ENCODE peak calls at places on chromosomes 13 and 19, in eight cellular contexts. A, C, I, M, N, P, Q and J are unnamed samples.

GRCh38 chr13:112062047-112062618 is 4.8 kb upstream of the SOX1 start:
- DNase-seq in Q (no peak), P (no peak), A (no peak), C (peak), N (no peak), M (no peak), I (no peak), J (no peak)

GRCh38 chr13:40608308-40608707 is 58.1 kb downstream of the FOXO1 start:
- DNase-seq in I (no peak), N (no peak), A (no peak), C (no peak), M (no peak), Q (no peak), P (no peak), J (no peak)

GRCh38 chr13:27170521-27171243 is 929 bp downstream of the USP12 start:
- DNase-seq in N (peak), C (peak), A (peak), Q (no peak), M (no peak), I (no peak), P (peak), J (peak)

GRCh38 chr19:40743926-40744325 is 6.4 kb downstream of the ACTMAP start:
- DNase-seq in C (no peak), P (no peak), N (no peak), I (no peak), M (no peak), A (no peak), Q (no peak), J (no peak)

GRCh38 chr13:99258946-99259345 is 767 bp upstream of the GPR18 start:
- DNase-seq in M (no peak), A (no peak), Q (no peak), N (no peak), I (no peak), C (no peak), P (no peak), J (no peak)

GRCh38 chr19:36009220-36009619 is 607 bp upstream of the SYNE4 start:
- DNase-seq in N (no peak), Q (no peak), P (peak), C (peak), M (peak), A (peak), I (peak), J (peak)

GRCh38 chr13:35768126-35768525 is 291.6 kb upstream of the MAB21L1 start:
- DNase-seq in A (no peak), C (no peak), M (no peak), I (no peak), Q (no peak), P (no peak), N (no peak), J (no peak)

GRCh38 chr13:99206873-99207272 is 6.2 kb downstream of the UBAC2 start:
- DNase-seq in Q (no peak), I (no peak), C (no peak), A (no peak), N (no peak), P (no peak), M (no peak), J (no peak)

GRCh38 chr13:113802090-113802531 is 43.1 kb downstream of the TMEM255B start:
- DNase-seq in M (peak), N (no peak), I (peak), A (peak), P (peak), Q (peak), C (peak), J (peak)

GRCh38 chr19:14430712-14431111 is 2.4 kb upstream of the PKN1 start:
- DNase-seq in P (no peak), N (no peak), M (no peak), I (no peak), Q (no peak), C (no peak), A (no peak), J (no peak)

GRCh38 chr13:59103004-59103768 is 1060.5 kb downstream of the DIAPH3 start:
- DNase-seq in C (no peak), N (no peak), Q (no peak), M (peak), I (peak), P (no peak), A (no peak), J (no peak)

GRCh38 chr19:16419671-16420394 is 51.9 kb downstream of the EPS15L1 start:
- DNase-seq in A (peak), Q (peak), I (no peak), C (no peak), M (no peak), N (no peak), P (no peak), J (no peak)

GRCh38 chr13:107907065-107907464 is 308.3 kb downstream of the LIG4 start:
- DNase-seq in A (no peak), M (no peak), I (peak), P (no peak), C (no peak), Q (no peak), N (no peak), J (no peak)

GRCh38 chr19:3710265-3710812 is 2.2 kb downstream of the TJP3 start:
- DNase-seq in A (peak), P (no peak), C (no peak), M (peak), I (peak), N (peak), Q (no peak), J (peak)

GRCh38 chr19:18357442-18358264 is 17.3 kb downstream of the PGPEP1 start:
- DNase-seq in C (no peak), M (no peak), I (no peak), N (no peak), Q (no peak), A (no peak), P (no peak), J (no peak)

GRCh38 chr13:24264976-24265375 is 44.4 kb upstream of the C1QTNF9 start:
- DNase-seq in N (no peak), M (no peak), A (no peak), C (no peak), Q (no peak), I (no peak), P (no peak), J (no peak)

GRCh38 chr13:24267801-24268200 is 41.6 kb upstream of the C1QTNF9 start:
- DNase-seq in A (no peak), P (no peak), N (no peak), C (no peak), I (no peak), Q (no peak), M (no peak), J (no peak)

GRCh38 chr13:24269803-24270202 is 39.6 kb upstream of the C1QTNF9 start:
- DNase-seq in P (peak), C (no peak), Q (no peak), I (peak), N (no peak), A (no peak), M (peak), J (no peak)

GRCh38 chr13:24265453-24265852 is 43.9 kb upstream of the C1QTNF9 start:
- DNase-seq in Q (no peak), I (no peak), P (no peak), A (no peak), N (no peak), M (no peak), C (no peak), J (no peak)

DNA sequence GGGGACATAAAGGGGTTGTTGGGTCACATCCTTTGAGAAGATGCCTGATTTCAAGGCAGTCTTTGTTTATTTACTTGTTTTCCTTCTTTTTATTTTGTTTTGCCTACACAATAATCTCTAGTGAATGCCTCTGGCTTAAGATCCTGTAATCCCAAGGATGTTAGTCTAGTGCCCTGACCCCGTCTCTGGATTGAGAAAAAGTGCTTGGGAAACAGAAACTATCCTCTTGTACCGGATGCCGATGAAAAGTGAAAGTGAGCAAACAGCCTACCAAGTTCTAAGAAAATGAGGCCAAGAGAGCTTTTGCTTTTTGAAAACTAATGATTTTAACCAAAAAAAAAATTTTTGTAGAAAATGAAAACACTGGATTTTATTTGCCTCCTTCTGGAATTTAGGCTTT is 42.1 kb upstream of the C1QTNF9 start:
- DNase-seq in A (no peak), I (no peak), N (no peak), C (no peak), Q (no peak), M (no peak), P (peak), J (no peak)
- H3K9ac ChIP-seq in A (no peak), I (no peak), N (no peak), C (no peak), Q (no peak), M (peak), P (peak), J (no peak)

GRCh38 chr13:110070511-110071120 is 236.3 kb downstream of the COL4A1 start:
- DNase-seq in P (peak), Q (no peak), M (peak), C (no peak), N (no peak), I (peak), A (no peak), J (no peak)
- H3K9ac ChIP-seq in P (no peak), Q (no peak), M (no peak), C (no peak), N (no peak), I (no peak), A (no peak), J (no peak)

DNA sequence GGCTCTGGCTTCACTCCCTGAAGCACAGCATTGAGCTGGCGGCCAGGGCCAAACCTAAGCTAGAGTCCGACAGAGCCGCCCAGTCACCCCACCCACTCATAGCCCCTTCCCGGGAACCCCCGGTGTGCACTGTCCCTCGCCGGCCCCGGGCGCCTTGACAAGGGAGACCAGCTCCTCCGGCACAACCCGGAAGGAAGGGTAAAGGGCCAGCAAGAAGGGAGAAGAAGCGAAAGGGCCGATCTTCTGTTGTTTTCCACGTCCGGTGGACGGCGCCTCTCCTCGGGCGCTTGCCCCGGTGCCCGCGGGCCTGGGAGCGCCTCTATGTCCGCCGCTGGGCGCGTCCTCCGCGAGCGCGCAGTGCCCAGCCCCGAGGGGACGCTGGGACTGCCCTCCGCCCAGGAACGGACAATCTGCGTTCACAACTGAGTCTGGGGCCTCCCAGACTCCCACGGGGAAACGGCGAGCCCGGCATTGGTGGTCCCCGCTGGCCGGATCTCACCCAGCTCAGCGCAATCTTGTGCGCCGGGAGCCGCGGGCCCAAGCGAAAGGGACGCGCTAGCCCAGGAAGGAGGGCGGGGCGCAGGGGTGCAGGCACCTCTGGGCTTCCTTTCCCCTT is 172.5 kb upstream of the MIR17HG start:
- DNase-seq in M (no peak), P (no peak), A (peak), C (no peak), I (no peak), Q (no peak), N (no peak), J (peak)
- H3K9ac ChIP-seq in M (no peak), P (no peak), A (no peak), C (no peak), I (no peak), Q (peak), N (no peak), J (peak)

DNA sequence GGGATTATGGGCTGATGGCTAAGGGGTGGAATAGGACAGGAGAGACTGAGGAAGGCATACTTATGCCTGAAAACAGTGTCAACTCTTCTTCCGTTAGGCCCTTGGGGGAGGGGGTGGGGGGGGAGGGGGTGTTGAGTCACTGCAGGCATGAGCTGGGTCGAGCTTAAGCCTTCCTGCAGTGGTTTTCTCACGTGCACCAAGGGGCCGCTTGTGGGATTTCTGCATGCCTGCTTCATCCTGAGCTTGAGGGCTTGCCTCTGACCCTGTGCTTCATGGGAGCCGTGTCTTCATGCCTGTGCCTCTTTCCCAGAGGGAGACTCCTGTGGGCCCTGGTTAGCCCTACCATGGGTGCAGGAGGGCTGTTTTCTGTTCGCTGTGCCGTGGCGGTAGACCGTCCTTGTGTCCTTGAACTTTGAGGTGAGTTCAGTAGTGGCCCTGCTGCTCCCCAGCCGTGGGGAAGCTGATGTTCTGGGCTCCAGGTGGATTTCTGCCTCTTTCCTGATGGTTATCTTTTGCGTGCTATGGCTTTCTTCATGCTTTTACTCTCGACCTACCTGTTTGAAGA is 186.1 kb downstream of the PCCA start:
- DNase-seq in A (no peak), M (peak), N (no peak), P (no peak), Q (no peak), C (no peak), I (peak), J (no peak)
- H3K9ac ChIP-seq in A (no peak), M (no peak), N (no peak), P (no peak), Q (no peak), C (no peak), I (no peak), J (no peak)

GRCh38 chr13:24124789-24125476 is 35.6 kb upstream of the SPATA13 start:
- DNase-seq in Q (no peak), A (no peak), I (peak), N (no peak), C (peak), M (no peak), P (no peak), J (no peak)

GRCh38 chr13:24128962-24129361 is 31.6 kb upstream of the SPATA13 start:
- DNase-seq in A (no peak), Q (no peak), M (no peak), N (no peak), C (no peak), P (no peak), I (no peak), J (no peak)

GRCh38 chr13:24127116-24127631 is 33.3 kb upstream of the SPATA13 start:
- DNase-seq in N (no peak), I (peak), Q (no peak), A (no peak), C (no peak), P (peak), M (no peak), J (no peak)

GRCh38 chr13:24130134-24130792 is 30.3 kb upstream of the SPATA13 start:
- DNase-seq in A (no peak), Q (no peak), P (no peak), N (no peak), C (no peak), I (peak), M (no peak), J (no peak)

DNA sequence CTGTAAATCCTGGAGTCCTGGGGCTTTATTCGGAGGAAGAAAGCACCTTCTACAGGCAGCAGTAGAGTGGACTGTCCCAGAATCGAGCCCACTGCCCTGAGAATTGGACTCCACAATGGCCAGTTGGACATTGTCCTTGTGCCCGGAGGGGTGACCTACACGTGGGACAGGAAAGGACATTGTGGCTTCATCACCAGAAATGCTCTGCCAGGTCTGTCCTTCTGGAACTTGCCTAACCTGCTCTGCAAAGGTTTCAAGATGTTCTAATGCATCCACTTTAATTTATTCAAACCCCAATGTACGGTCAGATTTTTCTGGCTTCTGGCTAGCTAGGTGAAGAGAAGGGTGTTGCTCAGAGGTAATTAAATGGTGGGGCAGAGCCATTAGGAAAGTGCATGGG is 32.4 kb upstream of the SPATA13 start:
- DNase-seq in M (no peak), Q (no peak), P (no peak), N (no peak), I (no peak), A (no peak), C (no peak), J (no peak)
- H3K9ac ChIP-seq in M (no peak), Q (no peak), P (no peak), N (no peak), I (no peak), A (no peak), C (no peak), J (no peak)

GRCh38 chr19:31140717-31141116 is 208.5 kb downstream of the TSHZ3 start:
- DNase-seq in I (peak), C (no peak), N (no peak), M (no peak), P (peak), A (no peak), Q (no peak), J (no peak)
- H3K9ac ChIP-seq in I (no peak), C (no peak), N (no peak), M (no peak), P (peak), A (no peak), Q (no peak), J (no peak)

GRCh38 chr19:1113278-1113985 is 9.6 kb downstream of the GPX4 start:
- DNase-seq in A (peak), N (peak), M (peak), P (peak), I (peak), Q (no peak), C (peak), J (peak)
- H3K9ac ChIP-seq in A (no peak), N (peak), M (peak), P (peak), I (peak), Q (peak), C (no peak), J (peak)

GRCh38 chr13:70755411-70755810 is 647.2 kb upstream of the KLHL1 start:
- DNase-seq in C (no peak), A (no peak), P (no peak), N (no peak), Q (no peak), I (no peak), M (no peak), J (no peak)
- H3K9ac ChIP-seq in C (no peak), A (no peak), P (no peak), N (no peak), Q (no peak), I (no peak), M (no peak), J (no peak)